ENCODE peak calls at places on chromosomes 5 and 9, in four cellular contexts. One of them, this sample, is unnamed.
A peak's percentile ranks its signal among the peaks of the same experiment; 100 is the strongest.

GRCh38 chr9:86287013-86287412 is 4.7 kb upstream of the ISCA1 start:
- DNase-seq in AG09309: no peak
- DNase-seq in left lung: no peak
- DNase-seq in GM06990: no peak
- DNase-seq in this sample: peak; percentile 55

GRCh38 chr5:179791881-179792611 is 1.7 kb upstream of the LTC4S start:
- DNase-seq in AG09309: no peak
- DNase-seq in left lung: no peak
- DNase-seq in GM06990: no peak
- DNase-seq in this sample: no peak

GRCh38 chr5:144567416-144567770 is 396.7 kb downstream of the KCTD16 start:
- DNase-seq in AG09309: no peak
- DNase-seq in left lung: no peak
- DNase-seq in GM06990: no peak
- DNase-seq in this sample: no peak

GRCh38 chr5:50593681-50594080 is 72.8 kb upstream of the PARP8 start:
- DNase-seq in AG09309: no peak
- DNase-seq in left lung: no peak
- DNase-seq in GM06990: no peak
- DNase-seq in this sample: peak; percentile 17

GRCh38 chr9:124754289-124754688 is 16.8 kb downstream of the NR6A1 start:
- DNase-seq in AG09309: no peak
- DNase-seq in left lung: no peak
- DNase-seq in GM06990: no peak
- DNase-seq in this sample: no peak

GRCh38 chr9:70222354-70222753 is 36.4 kb upstream of the SMC5 start:
- DNase-seq in AG09309: no peak
- DNase-seq in left lung: no peak
- DNase-seq in GM06990: no peak
- DNase-seq in this sample: no peak

GRCh38 chr5:103562453-103563157 is at the start of gene NUDT12:
- DNase-seq in AG09309: no peak
- DNase-seq in left lung: peak; percentile 69
- DNase-seq in GM06990: peak; percentile 78
- DNase-seq in this sample: peak; percentile 77

GRCh38 chr5:11012295-11012694 is 251.3 kb upstream of the DAP start:
- DNase-seq in AG09309: no peak
- DNase-seq in left lung: no peak
- DNase-seq in GM06990: no peak
- DNase-seq in this sample: no peak

GRCh38 chr5:139895647-139896046 is 100.0 kb downstream of the PSD2 start:
- DNase-seq in AG09309: no peak
- DNase-seq in left lung: no peak
- DNase-seq in GM06990: no peak
- DNase-seq in this sample: no peak

GRCh38 chr9:6471231-6471630 is 58.2 kb downstream of the UHRF2 start:
- DNase-seq in AG09309: no peak
- DNase-seq in left lung: no peak
- DNase-seq in GM06990: no peak
- DNase-seq in this sample: no peak

GRCh38 chr9:112439171-112439570 is 47.5 kb upstream of the KIAA1958 start:
- DNase-seq in AG09309: no peak
- DNase-seq in left lung: no peak
- DNase-seq in GM06990: no peak
- DNase-seq in this sample: no peak

GRCh38 chr5:157602505-157602904 is 26.9 kb upstream of the ADAM19 start:
- DNase-seq in AG09309: no peak
- DNase-seq in left lung: no peak
- DNase-seq in GM06990: peak; percentile 50
- DNase-seq in this sample: peak; percentile 70

GRCh38 chr5:135718151-135718550 is 116.3 kb upstream of the SLC25A48 start:
- DNase-seq in AG09309: no peak
- DNase-seq in left lung: no peak
- DNase-seq in GM06990: no peak
- DNase-seq in this sample: no peak

GRCh38 chr9:2874001-2874750 is 30.3 kb upstream of the PUM3 start:
- DNase-seq in AG09309: peak; percentile 31
- DNase-seq in left lung: no peak
- DNase-seq in GM06990: no peak
- DNase-seq in this sample: no peak

GRCh38 chr5:24644757-24645156 is at the start of gene CDH10:
- DNase-seq in AG09309: no peak
- DNase-seq in left lung: no peak
- DNase-seq in GM06990: no peak
- DNase-seq in this sample: no peak
- H3K4me3 ChIP-seq in AG09309: no peak within 1 kb of the TSS
- H3K4me3 ChIP-seq in left lung: no peak within 1 kb of the TSS
- H3K4me3 ChIP-seq in GM06990: no peak within 1 kb of the TSS
- H3K4me3 ChIP-seq in this sample: no peak within 1 kb of the TSS

DNA sequence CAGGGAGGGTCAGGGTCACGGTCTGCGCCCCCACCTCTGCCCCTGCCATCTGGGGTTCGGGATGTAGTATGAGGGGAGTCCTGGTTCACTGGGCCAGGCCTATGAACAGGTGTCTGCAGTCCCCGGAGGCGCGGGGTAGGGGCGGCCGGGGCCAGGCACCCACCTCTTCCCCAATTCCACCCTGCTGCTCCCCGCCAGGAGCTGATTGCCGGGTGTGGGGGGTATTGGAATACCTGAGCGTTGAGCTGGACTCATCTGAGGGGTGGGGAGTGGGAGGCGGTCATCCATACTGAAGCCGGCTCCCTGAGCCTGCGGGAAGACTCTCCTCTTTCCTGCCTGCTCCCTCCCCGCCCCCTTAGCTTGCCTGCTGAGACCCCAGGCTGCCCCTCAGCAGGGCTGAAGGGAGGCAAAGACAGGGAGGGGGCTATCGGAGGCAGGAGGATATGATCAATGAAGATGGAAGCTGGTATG is 676 bp downstream of the SLC6A7 start:
- DNase-seq in AG09309: no peak
- DNase-seq in left lung: no peak
- DNase-seq in GM06990: no peak
- DNase-seq in this sample: no peak
- TF ChIP-seq CTCF in AG09309: no peak
- TF ChIP-seq CTCF in left lung: no peak
- TF ChIP-seq CTCF in GM06990: no peak
- TF ChIP-seq CTCF in this sample: no peak

GRCh38 chr9:17907780-17908513 is 329.1 kb downstream of the SH3GL2 start:
- DNase-seq in AG09309: no peak
- DNase-seq in left lung: no peak
- DNase-seq in GM06990: no peak
- DNase-seq in this sample: no peak
- H3K4me3 ChIP-seq in AG09309: no peak overlapping the region
- H3K4me3 ChIP-seq in left lung: no peak overlapping the region
- H3K4me3 ChIP-seq in GM06990: no peak overlapping the region
- H3K4me3 ChIP-seq in this sample: no peak overlapping the region

GRCh38 chr5:154709368-154710305 is 45.5 kb upstream of the LARP1 start:
- DNase-seq in AG09309: no peak
- DNase-seq in left lung: no peak
- DNase-seq in GM06990: no peak
- DNase-seq in this sample: no peak

GRCh38 chr5:154706416-154706815 is 48.8 kb upstream of the LARP1 start:
- DNase-seq in AG09309: no peak
- DNase-seq in left lung: no peak
- DNase-seq in GM06990: no peak
- DNase-seq in this sample: no peak

GRCh38 chr5:154708207-154708606 is 47.0 kb upstream of the LARP1 start:
- DNase-seq in AG09309: no peak
- DNase-seq in left lung: no peak
- DNase-seq in GM06990: no peak
- DNase-seq in this sample: no peak

GRCh38 chr5:154707641-154708040 is 47.5 kb upstream of the LARP1 start:
- DNase-seq in AG09309: no peak
- DNase-seq in left lung: no peak
- DNase-seq in GM06990: no peak
- DNase-seq in this sample: no peak

DNA sequence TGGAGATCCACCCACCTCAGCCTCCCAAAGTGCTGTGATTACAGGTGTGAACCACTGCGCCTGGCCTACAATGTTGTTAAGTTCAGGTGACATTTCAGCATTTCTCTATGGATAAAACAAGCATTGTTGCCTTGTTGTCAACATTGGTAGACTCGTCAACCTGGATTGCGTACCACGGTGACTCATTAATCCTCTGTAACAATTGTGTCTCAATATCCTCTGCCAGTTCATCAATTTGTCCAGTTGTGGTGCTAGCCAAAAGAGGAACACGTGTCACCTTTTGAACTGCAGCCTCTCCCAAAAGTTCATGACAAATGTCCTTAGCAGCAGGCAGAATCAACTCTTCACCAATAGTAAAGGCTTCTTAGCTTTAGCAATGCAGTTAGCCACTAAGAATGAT is 46.3 kb upstream of the LARP1 start:
- DNase-seq in AG09309: no peak
- DNase-seq in left lung: no peak
- DNase-seq in GM06990: no peak
- DNase-seq in this sample: no peak
- TF ChIP-seq CTCF in AG09309: no peak
- TF ChIP-seq CTCF in left lung: no peak
- TF ChIP-seq CTCF in GM06990: no peak
- TF ChIP-seq CTCF in this sample: no peak

DNA sequence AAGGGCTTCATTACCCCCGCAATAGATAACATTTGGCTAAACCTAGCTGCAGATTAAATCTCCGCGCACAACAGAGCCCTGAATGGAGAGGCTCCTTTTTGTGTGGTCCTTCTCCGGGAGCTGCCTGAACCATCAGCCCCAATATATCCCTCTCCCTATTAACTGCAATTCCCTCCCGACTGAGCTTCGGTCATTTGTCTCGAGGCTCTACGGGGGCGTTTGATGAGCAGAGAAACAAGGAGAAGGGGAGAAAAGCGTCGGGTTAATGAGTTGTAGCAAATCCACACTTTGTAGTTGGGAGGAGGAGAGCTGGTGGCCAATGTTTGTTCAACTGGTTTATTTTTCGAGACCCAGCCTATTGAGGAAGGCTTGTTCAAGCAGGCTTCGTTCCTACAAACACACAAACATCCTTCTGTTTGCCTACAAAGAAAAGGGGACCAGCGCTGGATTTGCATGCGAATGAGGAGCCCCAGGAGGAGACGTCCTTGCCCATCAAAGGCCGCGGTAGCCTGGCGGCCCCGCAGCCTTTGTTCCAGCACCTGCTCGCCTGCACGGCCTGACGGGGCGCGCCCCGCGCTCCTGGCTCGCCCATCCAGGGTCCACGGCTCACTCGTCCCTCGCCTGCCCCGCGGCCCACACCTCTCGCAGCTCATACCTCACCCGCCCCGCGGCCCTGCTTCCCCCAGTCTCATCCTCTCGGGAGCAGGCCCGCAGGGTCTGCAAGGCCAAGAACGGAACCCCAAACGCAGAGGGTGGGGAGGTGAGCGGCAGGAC is 4.7 kb downstream of the FOXD1 start:
- DNase-seq in AG09309: no peak
- DNase-seq in left lung: no peak
- DNase-seq in GM06990: no peak
- DNase-seq in this sample: no peak
- H3K4me3 ChIP-seq in AG09309: no peak overlapping the region
- H3K4me3 ChIP-seq in left lung: no peak overlapping the region
- H3K4me3 ChIP-seq in GM06990: no peak overlapping the region
- H3K4me3 ChIP-seq in this sample: no peak overlapping the region

DNA sequence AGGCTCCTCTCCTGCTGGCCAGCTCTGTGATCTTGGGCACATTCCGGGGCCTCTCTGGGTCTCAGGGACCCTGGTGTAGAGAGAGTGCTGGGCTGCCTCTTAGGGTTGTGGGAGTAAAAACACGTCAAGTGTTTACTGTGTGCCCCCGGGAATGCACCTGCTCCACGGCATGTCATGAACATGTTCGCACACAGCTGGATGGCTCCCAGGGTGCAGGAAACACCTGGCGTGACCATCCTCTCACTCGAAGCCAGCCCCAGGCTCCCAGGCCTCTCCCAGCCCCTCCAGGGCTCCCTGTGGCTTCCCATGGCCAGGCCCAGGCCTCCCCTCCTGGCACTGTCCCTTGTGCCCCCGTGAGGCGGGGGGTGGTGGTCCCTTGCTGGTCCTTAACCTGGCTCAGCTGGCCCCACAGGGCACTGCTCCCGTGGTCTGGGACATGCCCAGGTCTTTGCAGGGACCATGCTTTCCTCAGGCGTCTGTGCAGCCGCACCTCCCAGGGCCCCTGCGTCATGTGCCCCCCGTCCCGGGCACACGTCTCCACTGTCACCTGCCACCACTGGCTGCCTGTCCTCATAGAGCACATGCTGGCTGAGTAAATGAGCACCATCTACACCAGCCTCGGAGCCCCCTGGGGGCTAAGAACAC is 44.9 kb downstream of the SLC6A3 start:
- DNase-seq in AG09309: no peak
- DNase-seq in left lung: no peak
- DNase-seq in GM06990: no peak
- DNase-seq in this sample: no peak
- TF ChIP-seq CTCF in AG09309: no peak
- TF ChIP-seq CTCF in left lung: no peak
- TF ChIP-seq CTCF in GM06990: no peak
- TF ChIP-seq CTCF in this sample: no peak

DNA sequence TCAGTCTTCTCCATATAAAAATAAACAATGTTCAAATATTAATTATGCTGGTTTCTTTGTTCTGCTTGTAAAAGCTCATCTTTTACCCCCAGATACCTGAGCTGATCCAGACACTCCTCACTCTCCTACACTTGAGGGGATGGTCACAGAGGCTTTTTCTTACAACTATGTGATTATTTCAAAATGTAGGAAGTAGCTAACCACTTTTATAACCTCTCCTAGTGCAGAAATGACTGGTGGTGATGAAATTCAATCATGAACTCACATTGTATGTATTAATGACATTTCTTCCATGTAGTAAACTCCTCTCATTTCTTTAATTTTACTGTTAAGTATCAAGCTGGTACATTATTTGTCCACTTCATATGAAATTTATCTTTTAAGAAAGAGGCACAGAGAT is 136.7 kb downstream of the SNX18 start:
- DNase-seq in AG09309: no peak
- DNase-seq in left lung: no peak
- DNase-seq in GM06990: no peak
- DNase-seq in this sample: no peak
- H3K4me3 ChIP-seq in AG09309: no peak overlapping the region
- H3K4me3 ChIP-seq in left lung: no peak overlapping the region
- H3K4me3 ChIP-seq in GM06990: no peak overlapping the region
- H3K4me3 ChIP-seq in this sample: no peak overlapping the region

This sample was measured in GM12865.